ENCODE peak calls at places on chromosomes 6 and 20, in nine cellular contexts. One of them, this sample, is unnamed.

GRCh38 chr6:138662474-138662873 is 111.1 kb upstream of the CCDC28A start:
- DNase-seq in AG10803: peak
- DNase-seq in lower leg skin: no peak
- DNase-seq in body of pancreas: no peak
- DNase-seq in kidney: no peak
- DNase-seq in IMR-90: peak
- DNase-seq in adrenal gland: no peak
- DNase-seq in heart right ventricle: no peak
- DNase-seq in PC-9: peak
- DNase-seq in this sample: peak

GRCh38 chr6:106600329-106600728 is 29.0 kb downstream of the RTN4IP1 start:
- DNase-seq in heart right ventricle: no peak
- DNase-seq in PC-9: no peak
- DNase-seq in adrenal gland: no peak
- DNase-seq in body of pancreas: no peak
- DNase-seq in IMR-90: peak
- DNase-seq in AG10803: no peak
- DNase-seq in lower leg skin: no peak
- DNase-seq in kidney: no peak
- DNase-seq in this sample: peak

GRCh38 chr6:137883400-137883888 is 16.4 kb downstream of the TNFAIP3 start:
- DNase-seq in adrenal gland: no peak
- DNase-seq in AG10803: peak
- DNase-seq in body of pancreas: no peak
- DNase-seq in IMR-90: peak
- DNase-seq in lower leg skin: no peak
- DNase-seq in kidney: no peak
- DNase-seq in PC-9: no peak
- DNase-seq in heart right ventricle: no peak
- DNase-seq in this sample: peak

GRCh38 chr20:53939554-53940355 is 130.6 kb downstream of the BCAS1 start:
- DNase-seq in AG10803: peak
- DNase-seq in PC-9: peak
- DNase-seq in adrenal gland: peak
- DNase-seq in body of pancreas: peak
- DNase-seq in kidney: peak
- DNase-seq in heart right ventricle: peak
- DNase-seq in IMR-90: peak
- DNase-seq in lower leg skin: peak
- DNase-seq in this sample: peak

GRCh38 chr6:111361648-111362047 is 121.4 kb downstream of the REV3L start:
- DNase-seq in lower leg skin: no peak
- DNase-seq in adrenal gland: no peak
- DNase-seq in IMR-90: peak
- DNase-seq in AG10803: peak
- DNase-seq in PC-9: peak
- DNase-seq in body of pancreas: peak
- DNase-seq in heart right ventricle: no peak
- DNase-seq in kidney: no peak
- DNase-seq in this sample: peak

GRCh38 chr6:36827261-36828079 is 11.8 kb downstream of the CPNE5 start:
- DNase-seq in AG10803: peak
- DNase-seq in kidney: peak
- DNase-seq in adrenal gland: peak
- DNase-seq in body of pancreas: no peak
- DNase-seq in IMR-90: peak
- DNase-seq in lower leg skin: no peak
- DNase-seq in heart right ventricle: no peak
- DNase-seq in PC-9: peak
- DNase-seq in this sample: peak

GRCh38 chr6:25962368-25963127 is at the start of gene TRIM38:
- DNase-seq in kidney: no peak
- DNase-seq in adrenal gland: peak
- DNase-seq in body of pancreas: peak
- DNase-seq in IMR-90: peak
- DNase-seq in heart right ventricle: no peak
- DNase-seq in PC-9: peak
- DNase-seq in AG10803: peak
- DNase-seq in lower leg skin: peak
- DNase-seq in this sample: peak

GRCh38 chr6:163720005-163720404 is 305.5 kb downstream of the QKI start:
- DNase-seq in heart right ventricle: no peak
- DNase-seq in PC-9: no peak
- DNase-seq in IMR-90: no peak
- DNase-seq in AG10803: no peak
- DNase-seq in kidney: no peak
- DNase-seq in adrenal gland: no peak
- DNase-seq in lower leg skin: no peak
- DNase-seq in body of pancreas: no peak
- DNase-seq in this sample: peak

GRCh38 chr6:297571-298232 is 5.4 kb downstream of the DUSP22 start:
- DNase-seq in lower leg skin: no peak
- DNase-seq in PC-9: no peak
- DNase-seq in IMR-90: no peak
- DNase-seq in AG10803: no peak
- DNase-seq in body of pancreas: no peak
- DNase-seq in kidney: no peak
- DNase-seq in adrenal gland: no peak
- DNase-seq in heart right ventricle: no peak
- DNase-seq in this sample: no peak

GRCh38 chr6:34585512-34586045 is 29.4 kb upstream of the SPDEF start:
- DNase-seq in AG10803: peak
- DNase-seq in IMR-90: peak
- DNase-seq in body of pancreas: no peak
- DNase-seq in adrenal gland: no peak
- DNase-seq in kidney: no peak
- DNase-seq in lower leg skin: no peak
- DNase-seq in heart right ventricle: no peak
- DNase-seq in PC-9: no peak
- DNase-seq in this sample: peak

GRCh38 chr6:144305985-144306384 is 20.9 kb downstream of the UTRN start:
- DNase-seq in IMR-90: peak
- DNase-seq in body of pancreas: no peak
- DNase-seq in PC-9: no peak
- DNase-seq in adrenal gland: no peak
- DNase-seq in heart right ventricle: no peak
- DNase-seq in lower leg skin: no peak
- DNase-seq in kidney: no peak
- DNase-seq in AG10803: no peak
- DNase-seq in this sample: peak

GRCh38 chr20:24646331-24646730 is 176.9 kb downstream of the SYNDIG1 start:
- DNase-seq in PC-9: no peak
- DNase-seq in lower leg skin: no peak
- DNase-seq in IMR-90: no peak
- DNase-seq in adrenal gland: no peak
- DNase-seq in heart right ventricle: no peak
- DNase-seq in AG10803: no peak
- DNase-seq in kidney: no peak
- DNase-seq in body of pancreas: no peak
- DNase-seq in this sample: no peak

GRCh38 chr6:24858154-24858801 is 59.6 kb upstream of the ARMH2 start:
- DNase-seq in kidney: no peak
- DNase-seq in heart right ventricle: no peak
- DNase-seq in body of pancreas: no peak
- DNase-seq in adrenal gland: no peak
- DNase-seq in lower leg skin: peak
- DNase-seq in IMR-90: no peak
- DNase-seq in AG10803: peak
- DNase-seq in PC-9: peak
- DNase-seq in this sample: peak

GRCh38 chr6:161526794-161527193 is 252.9 kb upstream of the AGPAT4 start:
- DNase-seq in lower leg skin: no peak
- DNase-seq in PC-9: no peak
- DNase-seq in body of pancreas: no peak
- DNase-seq in AG10803: no peak
- DNase-seq in adrenal gland: no peak
- DNase-seq in IMR-90: no peak
- DNase-seq in kidney: no peak
- DNase-seq in heart right ventricle: no peak
- DNase-seq in this sample: no peak

GRCh38 chr6:154446984-154447383 is 63.5 kb downstream of the CNKSR3 start:
- DNase-seq in lower leg skin: no peak
- DNase-seq in kidney: no peak
- DNase-seq in adrenal gland: no peak
- DNase-seq in heart right ventricle: no peak
- DNase-seq in AG10803: no peak
- DNase-seq in body of pancreas: no peak
- DNase-seq in IMR-90: no peak
- DNase-seq in PC-9: no peak
- DNase-seq in this sample: no peak

GRCh38 chr6:149642829-149643580 is 5.5 kb downstream of the KATNA1 start:
- DNase-seq in heart right ventricle: no peak
- DNase-seq in kidney: no peak
- DNase-seq in lower leg skin: no peak
- DNase-seq in PC-9: no peak
- DNase-seq in adrenal gland: no peak
- DNase-seq in IMR-90: peak
- DNase-seq in AG10803: peak
- DNase-seq in body of pancreas: no peak
- DNase-seq in this sample: peak

GRCh38 chr6:132964868-132965382 is 150.6 kb downstream of the RPS12 start:
- DNase-seq in AG10803: no peak
- DNase-seq in kidney: no peak
- DNase-seq in adrenal gland: no peak
- DNase-seq in PC-9: no peak
- DNase-seq in body of pancreas: no peak
- DNase-seq in IMR-90: peak
- DNase-seq in lower leg skin: no peak
- DNase-seq in heart right ventricle: no peak
- DNase-seq in this sample: no peak
- TF ChIP-seq CTCF in AG10803: no peak
- TF ChIP-seq CTCF in kidney: no peak
- TF ChIP-seq CTCF in adrenal gland: no peak
- TF ChIP-seq CTCF in PC-9: peak
- TF ChIP-seq CTCF in body of pancreas: no peak
- TF ChIP-seq CTCF in IMR-90: no peak
- TF ChIP-seq CTCF in lower leg skin: no peak
- TF ChIP-seq CTCF in heart right ventricle: no peak
- TF ChIP-seq CTCF in this sample: no peak

DNA sequence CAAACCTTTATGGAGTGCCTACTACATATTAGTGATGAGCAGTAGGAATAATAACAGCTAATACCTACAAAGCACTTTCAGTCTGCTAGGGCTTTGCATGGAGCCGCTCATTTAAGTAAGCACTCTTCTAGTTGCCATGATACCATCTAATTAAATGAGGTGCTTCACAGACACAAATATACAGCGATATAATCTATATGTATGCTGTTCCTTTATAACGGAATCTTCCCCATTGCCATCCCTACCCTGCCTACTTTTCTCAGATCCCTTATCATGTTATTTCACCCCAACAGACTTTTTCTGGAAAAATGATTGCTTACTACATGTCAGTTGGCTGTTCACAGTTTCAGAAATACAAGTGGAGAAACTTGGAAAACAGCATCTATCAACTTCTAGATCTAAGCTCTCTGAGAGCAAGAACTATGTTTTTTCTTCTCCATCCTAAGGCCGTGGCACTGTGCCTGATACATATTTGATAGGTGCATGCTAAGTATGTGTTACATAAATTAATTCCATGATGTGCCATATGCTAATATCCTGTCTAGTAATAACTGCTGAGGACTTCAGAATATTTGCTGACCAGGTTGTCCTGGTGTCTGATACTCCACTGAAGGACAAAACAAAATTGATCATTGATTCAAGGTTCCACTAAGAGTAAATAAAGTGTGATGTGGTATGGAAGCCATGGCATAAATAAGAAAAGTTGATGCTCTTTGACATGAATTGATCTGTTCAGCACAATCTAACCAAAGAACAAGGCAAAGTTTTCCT is 124.6 kb downstream of the GMPR start:
- DNase-seq in adrenal gland: no peak
- DNase-seq in body of pancreas: no peak
- DNase-seq in heart right ventricle: no peak
- DNase-seq in PC-9: no peak
- DNase-seq in AG10803: no peak
- DNase-seq in lower leg skin: no peak
- DNase-seq in kidney: no peak
- DNase-seq in IMR-90: no peak
- DNase-seq in this sample: no peak
- H3K4me3 ChIP-seq in adrenal gland: no peak
- H3K4me3 ChIP-seq in body of pancreas: no peak
- H3K4me3 ChIP-seq in heart right ventricle: no peak
- H3K4me3 ChIP-seq in PC-9: no peak
- H3K4me3 ChIP-seq in AG10803: no peak
- H3K4me3 ChIP-seq in lower leg skin: no peak
- H3K4me3 ChIP-seq in kidney: no peak
- H3K4me3 ChIP-seq in IMR-90: no peak
- H3K4me3 ChIP-seq in this sample: no peak

GRCh38 chr20:17651761-17652388 is 30.2 kb downstream of the RRBP1 start:
- DNase-seq in kidney: no peak
- DNase-seq in lower leg skin: no peak
- DNase-seq in PC-9: peak
- DNase-seq in adrenal gland: no peak
- DNase-seq in AG10803: no peak
- DNase-seq in body of pancreas: peak
- DNase-seq in heart right ventricle: no peak
- DNase-seq in IMR-90: no peak
- DNase-seq in this sample: no peak
- TF ChIP-seq CTCF in kidney: peak
- TF ChIP-seq CTCF in lower leg skin: no peak
- TF ChIP-seq CTCF in PC-9: peak
- TF ChIP-seq CTCF in adrenal gland: no peak
- TF ChIP-seq CTCF in AG10803: no peak
- TF ChIP-seq CTCF in body of pancreas: no peak
- TF ChIP-seq CTCF in heart right ventricle: no peak
- TF ChIP-seq CTCF in IMR-90: no peak
- TF ChIP-seq CTCF in this sample: no peak

DNA sequence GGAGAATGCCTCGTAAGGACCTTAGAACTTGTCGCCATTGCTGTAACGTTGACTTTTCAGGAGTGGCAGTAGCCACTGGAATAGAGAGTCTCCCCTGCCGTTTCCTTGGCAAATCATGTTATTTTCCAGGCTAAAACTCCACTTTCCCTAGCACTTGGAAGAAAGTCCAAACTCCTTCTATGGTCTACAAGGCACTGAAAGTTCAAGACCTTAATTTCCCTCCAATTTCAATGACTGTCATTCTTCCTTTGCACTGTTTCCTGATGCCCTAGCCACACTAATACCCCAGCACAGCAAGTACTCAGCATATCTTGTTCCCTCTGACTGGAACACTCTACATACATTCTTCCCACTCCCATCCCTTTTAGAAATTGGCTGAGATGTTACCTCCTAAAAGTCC is 1.8 kb upstream of the TBPL1 start:
- DNase-seq in body of pancreas: no peak
- DNase-seq in IMR-90: no peak
- DNase-seq in heart right ventricle: no peak
- DNase-seq in kidney: no peak
- DNase-seq in AG10803: no peak
- DNase-seq in PC-9: no peak
- DNase-seq in adrenal gland: no peak
- DNase-seq in lower leg skin: no peak
- DNase-seq in this sample: no peak
- H3K4me3 ChIP-seq in body of pancreas: no peak
- H3K4me3 ChIP-seq in IMR-90: peak
- H3K4me3 ChIP-seq in heart right ventricle: no peak
- H3K4me3 ChIP-seq in kidney: peak
- H3K4me3 ChIP-seq in AG10803: peak
- H3K4me3 ChIP-seq in PC-9: peak
- H3K4me3 ChIP-seq in adrenal gland: no peak
- H3K4me3 ChIP-seq in lower leg skin: no peak
- H3K4me3 ChIP-seq in this sample: peak

GRCh38 chr20:31566658-31567379 is 38.3 kb upstream of the ID1 start:
- DNase-seq in PC-9: peak
- DNase-seq in heart right ventricle: no peak
- DNase-seq in body of pancreas: no peak
- DNase-seq in AG10803: no peak
- DNase-seq in kidney: peak
- DNase-seq in lower leg skin: no peak
- DNase-seq in IMR-90: no peak
- DNase-seq in adrenal gland: no peak
- DNase-seq in this sample: no peak
- TF ChIP-seq CTCF in PC-9: peak
- TF ChIP-seq CTCF in heart right ventricle: no peak
- TF ChIP-seq CTCF in body of pancreas: no peak
- TF ChIP-seq CTCF in AG10803: no peak
- TF ChIP-seq CTCF in kidney: no peak
- TF ChIP-seq CTCF in lower leg skin: no peak
- TF ChIP-seq CTCF in IMR-90: no peak
- TF ChIP-seq CTCF in adrenal gland: no peak
- TF ChIP-seq CTCF in this sample: no peak

This sample was measured in fibroblast of mammary gland.